ENCODE peak calls at places on chromosomes 4 and X, in five cellular contexts. U, D, W, R and P are unnamed samples.

GRCh38 chrX:49041683-49042529 is 1.3 kb downstream of the TFE3 start:
- DNase-seq in D (peak; percentile 74), U (peak; percentile 73), W (no peak), R (no peak), P (peak; percentile 43)

GRCh38 chrX:34918856-34919255 is 23.7 kb upstream of the FAM47B start:
- DNase-seq in W (peak; percentile 16), R (no peak), U (peak; percentile 75), D (peak; percentile 58), P (peak; percentile 69)

GRCh38 chr4:126071346-126072333 is 756.9 kb downstream of the FAT4 start:
- DNase-seq in D (peak; percentile 91), R (no peak), U (peak; percentile 78), W (peak; percentile 44), P (peak; percentile 18)

GRCh38 chr4:109406337-109406931 is 27.2 kb upstream of the SEC24B start:
- DNase-seq in D (peak; percentile 75), R (no peak), W (peak; percentile 12), U (peak; percentile 71), P (peak; percentile 51)

GRCh38 chr4:121183359-121183758 is 19.2 kb upstream of the TNIP3 start:
- DNase-seq in R (no peak), W (no peak), D (no peak), U (no peak), P (no peak)

GRCh38 chr4:128823025-128823661 is 13.6 kb downstream of the JADE1 start:
- DNase-seq in U (peak; percentile 98), D (peak; percentile 87), R (no peak), W (peak; percentile 83), P (peak; percentile 97)

GRCh38 chr4:182144621-182145359 is 98.4 kb upstream of the TENM3 start:
- DNase-seq in R (no peak), W (no peak), D (peak; percentile 58), U (peak; percentile 22), P (no peak)

GRCh38 chr4:67327245-67327860 is 217.9 kb downstream of the CENPC start:
- DNase-seq in W (peak; percentile 14), D (peak; percentile 54), R (no peak), U (peak; percentile 42), P (peak; percentile 29)

GRCh38 chrX:54043084-54043483 is 1.2 kb downstream of the PHF8 start:
- DNase-seq in R (no peak), D (no peak), U (no peak), W (no peak), P (no peak)

GRCh38 chrX:134460861-134461218 is 875 bp downstream of the HPRT1 start:
- DNase-seq in U (peak; percentile 1), D (peak; percentile 25), W (no peak), R (no peak), P (no peak)

GRCh38 chr4:112038861-112039260 is 106.4 kb upstream of the FAM241A start:
- DNase-seq in R (no peak), W (no peak), D (peak; percentile 16), U (peak; percentile 4), P (peak; percentile 47)

GRCh38 chr4:134756456-134756855 is 554.9 kb upstream of the PABPC4L start:
- DNase-seq in R (no peak), D (no peak), U (no peak), W (no peak), P (no peak)

DNA sequence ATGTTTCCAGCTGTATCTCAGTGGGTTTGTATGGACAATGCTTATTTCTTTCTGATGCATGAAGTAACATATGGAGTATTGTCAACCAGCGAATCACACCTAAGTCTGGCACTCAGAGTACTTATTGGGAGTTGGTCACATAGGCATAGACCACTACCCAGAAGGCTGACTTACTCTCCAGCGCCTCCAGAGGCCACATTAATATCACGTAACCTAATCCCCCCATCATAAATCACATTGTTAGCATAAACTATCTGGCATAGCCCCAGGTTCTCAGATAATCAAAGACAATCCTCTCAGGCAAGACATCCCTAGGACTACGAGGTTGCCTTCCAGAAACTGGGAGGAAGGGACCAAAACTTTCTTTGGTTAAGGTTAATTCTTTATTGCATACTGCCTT is 560.5 kb upstream of the PABPC4L start:
- DNase-seq in R (no peak), U (no peak), D (no peak), W (no peak), P (no peak)
- TF ChIP-seq CTCF in R (no peak), U (no peak), D (no peak), W (no peak), P (peak; percentile 17)

GRCh38 chr4:8410641-8411271 is 29.8 kb downstream of the ACOX3 start:
- DNase-seq in W (no peak), D (peak; percentile 79), U (peak; percentile 59), R (no peak), P (peak; percentile 41)
- TF ChIP-seq CTCF in W (peak; percentile 26), D (peak; percentile 17), U (peak; percentile 45), R (no peak), P (peak; percentile 40)

DNA sequence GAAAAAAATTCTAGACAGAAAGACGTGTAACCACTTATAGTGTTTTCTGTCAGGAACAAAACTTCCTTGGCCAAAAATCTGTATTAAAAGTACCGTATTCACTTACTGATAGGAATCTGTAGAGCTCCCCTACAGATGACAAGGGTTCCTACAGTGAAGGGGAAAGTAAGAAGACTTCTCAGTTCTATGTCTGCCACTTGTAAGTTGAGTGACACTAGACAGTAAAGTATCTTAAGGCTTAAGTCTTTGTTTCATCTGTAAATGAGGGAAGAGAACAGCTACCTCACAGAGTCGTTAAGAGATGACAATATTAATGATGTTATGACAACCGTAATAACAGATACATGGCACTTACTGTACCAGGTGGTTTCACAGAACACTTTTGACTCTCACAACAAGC is 3.3 kb downstream of the COQ2 start:
- DNase-seq in U (no peak), R (no peak), D (peak; percentile 24), W (no peak), P (no peak)
- TF ChIP-seq CTCF in U (no peak), R (no peak), D (no peak), W (no peak), P (no peak)

GRCh38 chr4:142886566-142886965 is 40.5 kb upstream of the INPP4B start:
- DNase-seq in R (no peak), D (no peak), W (no peak), U (no peak), P (no peak)

GRCh38 chr4:142881331-142881730 is 35.2 kb upstream of the INPP4B start:
- DNase-seq in U (no peak), R (no peak), D (no peak), W (no peak), P (no peak)

GRCh38 chr4:142883433-142883832 is 37.3 kb upstream of the INPP4B start:
- DNase-seq in U (peak; percentile 2), W (no peak), D (peak; percentile 35), R (no peak), P (no peak)
- TF ChIP-seq CTCF in U (peak; percentile 28), W (no peak), D (peak; percentile 31), R (no peak), P (peak; percentile 69)

GRCh38 chrX:20654596-20655106 is 387.9 kb upstream of the RPS6KA3 start:
- DNase-seq in R (no peak), U (no peak), D (peak; percentile 1), W (no peak), P (no peak)
- TF ChIP-seq CTCF in R (no peak), U (no peak), D (no peak), W (no peak), P (no peak)